ENCODE peak calls at places on chromosome 17, in nine cellular contexts. J, B, W, Z, Q, E, S, V and G are unnamed samples.

GRCh38 chr17:4232168-4232813 is 31.5 kb downstream of the ANKFY1 start:
- DNase-seq in J (no peak), B (no peak), W (no peak), Z (no peak), Q (peak), E (peak), S (peak), V (no peak), G (no peak)

GRCh38 chr17:73271078-73271477 is 9.4 kb upstream of the CPSF4L start:
- DNase-seq in J (no peak), B (no peak), W (no peak), Z (no peak), Q (no peak), E (no peak), S (no peak), V (no peak), G (no peak)

GRCh38 chr17:60947100-60947499 is 269.4 kb downstream of the BCAS3 start:
- DNase-seq in J (no peak), B (no peak), W (no peak), Z (no peak), Q (peak), E (peak), S (no peak), V (no peak), G (no peak)

GRCh38 chr17:76537578-76538280 is at the start of gene CYGB:
- DNase-seq in J (no peak), B (no peak), W (no peak), Z (no peak), Q (no peak), E (no peak), S (peak), V (no peak), G (no peak)

GRCh38 chr17:7932483-7932891 is 481 bp downstream of the CNTROB start:
- DNase-seq in J (no peak), B (no peak), W (no peak), Z (no peak), Q (peak), E (peak), S (no peak), V (no peak), G (no peak)

GRCh38 chr17:45908460-45908859 is 14.1 kb downstream of the MAPT start:
- DNase-seq in J (no peak), B (no peak), W (no peak), Z (no peak), Q (no peak), E (no peak), S (no peak), V (no peak), G (no peak)

GRCh38 chr17:54982399-54982798 is 13.8 kb downstream of the STXBP4 start:
- DNase-seq in J (no peak), B (no peak), W (no peak), Z (no peak), Q (peak), E (peak), S (no peak), V (no peak), G (no peak)

GRCh38 chr17:70558821-70559220 is 389.5 kb downstream of the KCNJ2 start:
- DNase-seq in J (no peak), B (no peak), W (no peak), Z (no peak), Q (no peak), E (peak), S (no peak), V (no peak), G (no peak)

GRCh38 chr17:951388-952132 is 28.0 kb downstream of the NXN start:
- DNase-seq in J (no peak), B (peak), W (no peak), Z (no peak), Q (peak), E (peak), S (peak), V (no peak), G (no peak)

GRCh38 chr17:82793974-82794620 is 42.2 kb downstream of the TBCD start:
- DNase-seq in J (no peak), B (no peak), W (no peak), Z (peak), Q (peak), E (no peak), S (peak), V (no peak), G (no peak)

GRCh38 chr17:58338454-58338841 is 9.9 kb upstream of the TSPOAP1 start:
- DNase-seq in J (no peak), B (no peak), W (no peak), Z (no peak), Q (no peak), E (no peak), S (no peak), V (no peak), G (no peak)

GRCh38 chr17:49180303-49180702 is 30.1 kb downstream of the GNGT2 start:
- DNase-seq in J (no peak), B (no peak), W (peak), Z (peak), Q (peak), E (peak), S (peak), V (no peak), G (peak)

GRCh38 chr17:79749156-79749815 is 18.5 kb downstream of the ENPP7 start:
- DNase-seq in J (no peak), B (no peak), W (no peak), Z (no peak), Q (peak), E (peak), S (peak), V (no peak), G (no peak)

GRCh38 chr17:50022463-50023130 is 27.6 kb upstream of the DLX3 start:
- DNase-seq in J (no peak), B (no peak), W (no peak), Z (no peak), Q (no peak), E (peak), S (no peak), V (no peak), G (no peak)

GRCh38 chr17:82370471-82371332 is 863 bp upstream of the UTS2R start:
- DNase-seq in J (no peak), B (no peak), W (no peak), Z (no peak), Q (peak), E (no peak), S (no peak), V (no peak), G (no peak)

GRCh38 chr17:41527076-41528023 is 758 bp downstream of the KRT19 start:
- DNase-seq in J (no peak), B (peak), W (no peak), Z (no peak), Q (no peak), E (no peak), S (no peak), V (no peak), G (peak)

GRCh38 chr17:56939869-56940484 is 20.9 kb downstream of the COIL start:
- DNase-seq in J (peak), B (no peak), W (no peak), Z (peak), Q (peak), E (peak), S (peak), V (no peak), G (no peak)

GRCh38 chr17:73476890-73477350 is 165.1 kb upstream of the CDC42EP4 start:
- DNase-seq in J (no peak), B (no peak), W (no peak), Z (peak), Q (no peak), E (no peak), S (no peak), V (no peak), G (no peak)

GRCh38 chr17:61296058-61296457 is 103.6 kb upstream of the TBX2 start:
- DNase-seq in J (no peak), B (no peak), W (no peak), Z (no peak), Q (no peak), E (no peak), S (no peak), V (no peak), G (no peak)